ENCODE peak calls at places on chromosomes 1 and 21, in four cellular contexts. D is H1, H is GM12878, B is HepG2. T is an unnamed sample.

GRCh38 chr1:40014253-40014706 is 26.2 kb upstream of the CAP1 start:
- DNase-seq in D (no peak), H (no peak), B (no peak), T (no peak)

GRCh38 chr1:49171941-49172593 is 395.4 kb upstream of the BEND5 start:
- DNase-seq in D (no peak), H (no peak), B (no peak), T (no peak)

GRCh38 chr1:87728169-87728568 is 399.5 kb downstream of the LMO4 start:
- DNase-seq in D (no peak), H (no peak), B (no peak), T (no peak)

GRCh38 chr1:109392037-109392787 is 5.5 kb downstream of the SORT1 start:
- DNase-seq in D (no peak), H (no peak), B (no peak), T (no peak)

GRCh38 chr1:204366759-204367158 is 7.0 kb upstream of the PLEKHA6 start:
- DNase-seq in D (peak; percentile 92), H (no peak), B (no peak), T (no peak)

GRCh38 chr1:207405814-207406213 is 48.3 kb upstream of the CR2 start:
- DNase-seq in D (no peak), H (no peak), B (no peak), T (no peak)

GRCh38 chr1:24107462-24108225 is 4.3 kb downstream of the MYOM3 start:
- DNase-seq in D (no peak), H (no peak), B (no peak), T (no peak)

GRCh38 chr1:1290238-1290731 is 10.0 kb downstream of the SCNN1D start:
- DNase-seq in D (peak; percentile 92), H (no peak), B (peak; percentile 52), T (no peak)

GRCh38 chr1:147717051-147717705 is 43.2 kb downstream of the GJA5 start:
- DNase-seq in D (no peak), H (no peak), B (peak; percentile 87), T (no peak)

GRCh38 chr1:64756770-64757169 is 11.9 kb downstream of the RAVER2 start:
- DNase-seq in D (no peak), H (no peak), B (no peak), T (no peak)

DNA sequence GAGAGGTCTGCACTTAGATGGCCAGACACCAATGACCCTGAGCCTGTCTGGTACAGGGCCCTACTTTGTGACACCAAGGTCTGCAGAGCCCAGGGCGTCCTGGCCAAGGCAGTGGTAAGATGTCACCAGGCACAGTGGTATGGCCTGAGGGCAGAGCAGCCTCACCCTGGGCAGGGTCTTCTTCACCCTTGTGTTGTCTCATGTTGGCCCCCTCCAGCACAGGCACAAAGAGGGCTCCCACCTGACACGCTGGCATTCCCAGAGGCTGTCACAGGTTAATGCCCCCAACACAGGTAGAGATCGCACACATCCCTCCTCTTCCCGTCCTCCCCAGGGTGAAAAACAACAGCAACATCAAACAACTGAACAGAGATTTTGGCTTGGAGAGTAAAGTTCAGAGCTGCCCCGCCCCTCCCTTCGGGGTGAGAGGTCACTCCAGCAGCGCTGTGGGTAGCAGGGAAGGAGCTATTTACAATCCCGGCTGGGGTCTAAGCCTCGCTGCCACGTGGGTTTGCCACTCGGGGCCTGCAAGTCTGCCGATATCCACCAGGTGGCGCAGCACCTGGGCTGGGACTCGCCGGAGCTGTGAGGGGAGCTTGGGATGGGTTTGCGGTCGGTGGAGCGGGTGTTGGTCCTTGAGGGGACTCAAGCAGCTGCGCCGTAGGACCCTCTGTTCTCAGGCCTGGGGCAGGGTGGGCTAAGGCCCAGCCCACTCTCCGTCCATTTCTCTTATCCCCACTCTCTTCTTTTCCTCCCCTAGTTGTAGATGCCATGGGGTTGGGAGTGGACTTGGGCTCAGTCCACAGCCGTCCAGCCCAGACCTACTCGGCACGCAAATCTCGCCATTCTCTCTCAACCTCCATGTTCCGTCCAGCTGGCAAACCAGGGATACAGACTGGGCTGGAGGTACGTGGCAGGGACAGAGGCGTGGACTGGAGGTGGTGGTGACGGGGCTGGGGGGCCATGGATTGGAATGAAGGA is 12.7 kb downstream of the EFNA3 start:
- DNase-seq in D (peak; percentile 97), H (no peak), B (peak; percentile 78), T (peak; percentile 89)
- TF ChIP-seq SUZ12 in D (no peak), H (no peak), B (no peak), T (no peak)

DNA sequence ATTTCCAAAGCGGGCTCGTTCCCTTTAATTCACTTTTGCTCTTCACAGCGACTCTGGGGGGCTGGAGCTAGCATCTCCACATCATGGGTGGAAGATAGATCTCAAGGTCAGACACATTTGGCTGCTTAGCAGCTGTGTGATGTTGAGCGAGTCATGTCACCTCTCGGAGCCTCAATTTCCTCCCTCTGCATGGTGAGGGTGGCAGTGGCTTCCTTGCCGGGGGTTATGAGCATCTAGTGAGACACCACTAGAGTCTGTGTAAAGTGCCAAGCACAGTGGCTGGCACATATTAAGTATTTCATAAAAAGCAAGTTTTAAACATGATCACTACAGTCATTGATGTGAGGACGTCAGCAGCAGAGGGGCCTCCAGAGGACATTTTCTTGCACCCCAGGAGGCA is 16.9 kb upstream of the ECE1 start:
- DNase-seq in D (no peak), H (no peak), B (no peak), T (no peak)
- H3K4me1 ChIP-seq in D (peaks cover 12% of the 10 kb centered on the region), H (no peaks in the 10 kb centered on the region), B (peaks cover 19% of the 10 kb centered on the region), T (peaks cover 22% of the 10 kb centered on the region)

DNA sequence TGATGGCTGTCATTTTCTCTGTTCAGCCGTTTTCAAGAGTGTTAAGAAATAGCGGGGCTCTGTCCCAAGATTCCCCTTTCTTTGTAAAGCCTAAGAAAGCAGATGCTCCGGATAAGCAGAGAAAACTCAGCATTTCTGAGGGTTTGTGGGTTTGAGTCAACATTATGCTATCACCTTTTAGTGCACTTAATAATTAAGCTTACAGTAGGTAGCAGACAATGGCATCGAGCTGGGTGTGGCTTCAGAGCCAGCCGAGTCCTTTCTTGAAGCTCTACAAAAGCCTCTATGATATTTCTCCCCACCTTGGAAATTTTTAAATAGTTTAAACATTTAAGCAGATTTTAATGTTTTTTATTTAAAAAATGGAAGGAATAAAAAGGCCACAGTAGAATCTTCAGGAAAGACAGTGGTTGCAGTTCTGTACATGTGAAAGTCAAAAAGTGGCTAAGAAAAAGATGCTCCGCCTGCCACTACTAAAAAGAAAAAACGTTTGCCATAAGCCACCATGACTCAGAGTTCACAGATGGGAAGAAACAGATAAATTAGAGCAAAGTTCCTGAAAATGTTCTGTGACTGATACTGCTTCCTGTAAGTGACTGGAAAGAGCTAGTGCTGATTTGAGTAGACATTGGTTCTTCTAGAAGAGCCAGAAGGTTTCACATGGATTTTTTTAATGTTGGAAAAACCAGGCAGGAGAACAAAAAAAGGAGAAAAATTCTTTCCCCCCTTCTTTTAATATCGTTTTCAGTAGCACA is 221.1 kb downstream of the HLX start:
- DNase-seq in D (no peak), H (no peak), B (no peak), T (no peak)
- TF ChIP-seq YY1 in D (no peak), H (no peak), B (no peak), T (no peak)

DNA sequence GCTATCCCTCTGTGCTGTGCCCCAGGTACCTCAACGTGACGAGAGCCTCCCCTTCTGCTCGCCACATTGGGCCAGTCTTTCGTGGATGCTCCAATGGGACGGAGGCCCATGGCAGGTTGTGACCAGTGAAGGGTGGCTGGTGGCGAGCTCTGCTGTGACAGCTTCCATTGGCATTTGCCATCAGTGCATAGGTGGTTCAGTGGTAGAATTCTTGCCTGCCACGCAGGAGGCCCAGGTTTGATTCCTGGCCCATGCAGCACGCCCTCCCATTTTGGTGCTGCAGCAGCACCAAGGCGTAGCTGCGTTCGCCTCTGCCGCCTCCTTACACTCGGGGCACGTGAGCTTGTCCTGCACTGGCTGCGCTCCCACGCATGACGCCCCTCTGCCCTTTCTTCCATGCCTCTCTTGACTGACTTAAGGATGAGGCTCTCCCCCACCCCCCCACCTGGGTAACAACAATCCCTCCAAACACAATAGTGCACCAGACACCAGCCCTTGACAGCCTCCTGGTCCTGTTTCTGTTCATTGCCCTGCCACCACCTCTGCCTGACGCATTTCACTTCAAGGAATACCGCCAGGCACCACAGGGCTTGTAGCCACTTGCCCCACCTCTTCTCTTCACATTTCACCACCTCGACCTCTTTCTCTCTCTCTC is 24.7 kb upstream of the FCGR2A start:
- DNase-seq in D (no peak), H (no peak), B (no peak), T (no peak)
- TF ChIP-seq SUZ12 in D (no peak), H (no peak), B (no peak), T (no peak)

GRCh38 chr1:167484726-167485125 is 33.6 kb downstream of the CD247 start:
- DNase-seq in D (no peak), H (no peak), B (no peak), T (no peak)
- H3K4me1 ChIP-seq in D (no peaks in the 10 kb centered on the region), H (no peaks in the 10 kb centered on the region), B (no peaks in the 10 kb centered on the region), T (peaks cover 21% of the 10 kb centered on the region)

GRCh38 chr21:36803801-36804452 is 105.0 kb downstream of the SIM2 start:
- DNase-seq in D (no peak), H (no peak), B (no peak), T (no peak)
- TF ChIP-seq YY1 in D (no peak), H (no peak), B (no peak), T (no peak)

GRCh38 chr1:151534662-151535278 is 5.3 kb upstream of the TUFT1 start:
- DNase-seq in D (peak; percentile 93), H (no peak), B (peak; percentile 53), T (peak; percentile 78)
- TF ChIP-seq SUZ12 in D (no peak), H (no peak), B (no peak), T (no peak)

GRCh38 chr1:192171123-192171522 is 12.9 kb downstream of the RGS18 start:
- DNase-seq in D (no peak), H (no peak), B (no peak), T (no peak)
- H3K4me1 ChIP-seq in D (peaks cover 4% of the 10 kb centered on the region), H (no peaks in the 10 kb centered on the region), B (no peaks in the 10 kb centered on the region), T (no peaks in the 10 kb centered on the region)

DNA sequence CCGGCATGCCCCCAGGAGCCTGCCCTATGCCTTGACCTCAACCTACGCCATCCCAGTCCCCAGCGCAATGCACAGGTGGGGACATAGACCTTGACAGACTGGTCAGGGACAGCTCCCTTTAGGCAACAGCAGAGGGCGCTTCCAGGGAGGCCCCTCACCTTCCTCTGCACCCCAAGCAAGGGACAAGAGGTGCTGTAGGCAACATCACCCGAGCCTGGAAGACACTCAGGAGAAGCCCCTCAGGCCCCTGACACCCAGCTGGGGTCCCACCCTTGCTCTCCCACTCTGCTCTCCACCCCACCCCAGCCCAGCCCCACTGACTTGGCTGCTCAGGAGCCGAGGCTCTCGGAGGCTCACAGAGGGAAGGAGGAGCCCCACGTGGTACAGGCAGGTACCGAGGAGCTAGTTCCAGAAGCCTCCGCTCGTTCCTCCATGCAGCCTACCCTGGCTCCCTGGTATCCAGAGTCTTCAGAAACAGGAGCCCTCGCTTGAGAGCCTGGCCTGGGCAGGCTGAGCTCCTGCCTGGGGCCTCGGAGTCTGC is 2.4 kb upstream of the WNT3A start:
- DNase-seq in D (peak; percentile 71), H (no peak), B (peak; percentile 33), T (peak; percentile 38)
- TF ChIP-seq YY1 in D (no peak), H (no peak), B (no peak), T (no peak)

GRCh38 chr21:42162831-42163510 is 56.0 kb upstream of the ABCG1 start:
- DNase-seq in D (no peak), H (no peak), B (no peak), T (no peak)
- TF ChIP-seq SUZ12 in D (no peak), H (no peak), B (no peak), T (no peak)